ENCODE peak calls at places on chromosomes 11 and 22, in ten cellular contexts. O is cardiac fibroblast; W is astrocyte of the hippocampus; Q is fibroblast of lung; Z is cardiac muscle cell; U is CD8-positive, alpha-beta memory T cell; Y is H54; X is cardiac septum; E is foreskin fibroblast; F is stimulated activated naive B cell treated with anti-CD40 and anti-IgM and Interleukin-4, amounts not matched to agents 10 μg/mL and 1 μg/mL and 100 μg/mL, for 72 hours. S is an unnamed sample.

GRCh38 chr11:134659882-134660281 is 247.8 kb upstream of the B3GAT1 start:
- DNase-seq in X (no peak), O (no peak), Z (no peak), F (no peak), U (no peak), Q (no peak), E (no peak), Y (no peak), W (no peak), S (no peak)

GRCh38 chr11:7514099-7514725 is 413 bp downstream of the PPFIBP2 start:
- DNase-seq in Y (no peak), F (no peak), Q (no peak), U (no peak), W (peak; percentile 26), O (no peak), X (no peak), E (peak; percentile 43), Z (no peak), S (no peak)

GRCh38 chr11:60855726-60856633 is at the start of gene PTGDR2:
- DNase-seq in Q (no peak), F (no peak), Z (peak; percentile 42), U (no peak), X (no peak), W (no peak), Y (no peak), E (peak; percentile 62), O (no peak), S (no peak)

GRCh38 chr11:129828301-129828836 is 12.7 kb downstream of the TMEM45B start:
- DNase-seq in Z (peak; percentile 9), W (no peak), Y (no peak), F (no peak), Q (no peak), E (no peak), U (no peak), O (peak; percentile 23), X (no peak), S (no peak)

GRCh38 chr11:2701230-2701629 is 1.4 kb upstream of the KCNQ1OT1 start:
- DNase-seq in Z (no peak), E (no peak), Q (no peak), U (no peak), F (no peak), Y (no peak), O (no peak), X (peak; percentile 35), W (no peak), S (no peak)

GRCh38 chr11:32081129-32081641 is 9.7 kb upstream of the RCN1 start:
- DNase-seq in W (peak; percentile 23), X (no peak), O (peak; percentile 40), F (no peak), Z (peak; percentile 34), Y (no peak), Q (peak; percentile 61), E (peak; percentile 85), U (no peak), S (no peak)

GRCh38 chr22:19291218-19291579 is 320 bp downstream of the CLTCL1 start:
- DNase-seq in Q (no peak), X (peak; percentile 75), E (peak; percentile 59), F (peak; percentile 4), Y (no peak), U (peak; percentile 40), W (peak; percentile 49), O (peak; percentile 21), Z (peak; percentile 20), S (no peak)

GRCh38 chr11:34147581-34147980 is 42.2 kb downstream of the NAT10 start:
- DNase-seq in E (no peak), Q (no peak), F (no peak), Z (no peak), W (no peak), X (peak; percentile 53), Y (no peak), O (no peak), U (no peak), S (no peak)

GRCh38 chr22:21832291-21833290 is 34.9 kb downstream of the MAPK1 start:
- DNase-seq in X (no peak), Z (peak; percentile 24), F (no peak), E (peak; percentile 52), W (no peak), U (no peak), Y (no peak), O (peak; percentile 45), Q (no peak), S (no peak)

GRCh38 chr11:111604392-111605009 is 2.3 kb downstream of the SIK2 start:
- DNase-seq in Q (peak; percentile 33), W (peak; percentile 64), X (no peak), Y (no peak), F (no peak), O (peak; percentile 63), Z (peak; percentile 62), U (no peak), E (peak; percentile 66), S (peak; percentile 45)

GRCh38 chr11:82671451-82671850 is 62.2 kb downstream of the FAM181B start:
- DNase-seq in O (no peak), X (no peak), Q (no peak), E (no peak), F (no peak), Z (no peak), W (no peak), Y (no peak), U (no peak), S (no peak)

GRCh38 chr11:114166897-114167323 is 107.4 kb downstream of the ZBTB16 start:
- DNase-seq in F (no peak), Y (no peak), O (peak; percentile 95), Q (peak; percentile 84), X (no peak), U (peak; percentile 30), E (peak; percentile 94), Z (peak; percentile 94), W (peak; percentile 93), S (peak; percentile 34)

GRCh38 chr22:49326558-49326957 is 501.1 kb downstream of the BRD1 start:
- DNase-seq in X (no peak), F (no peak), O (no peak), E (no peak), Q (no peak), U (no peak), Z (no peak), W (no peak), Y (no peak), S (no peak)

GRCh38 chr11:129331871-129332274 is 43.8 kb upstream of the BARX2 start:
- DNase-seq in Q (peak; percentile 64), X (peak; percentile 89), W (peak; percentile 89), U (peak; percentile 32), E (peak; percentile 91), O (peak; percentile 80), F (peak; percentile 26), Y (peak; percentile 44), Z (peak; percentile 82), S (no peak)

GRCh38 chr11:125464266-125464662 is 31.8 kb downstream of the FEZ1 start:
- DNase-seq in Z (peak; percentile 43), Q (peak; percentile 76), O (peak; percentile 29), E (peak; percentile 18), X (no peak), U (no peak), W (peak; percentile 36), F (no peak), Y (no peak), S (peak; percentile 62)

GRCh38 chr11:77095551-77096490 is 6.8 kb upstream of the OMP start:
- DNase-seq in X (no peak), O (no peak), W (no peak), Z (no peak), U (no peak), Y (no peak), F (no peak), Q (no peak), E (no peak), S (no peak)

GRCh38 chr22:29813563-29813962 is 24.5 kb downstream of the ASCC2 start:
- DNase-seq in X (no peak), F (no peak), Z (no peak), Y (peak; percentile 42), O (peak; percentile 22), Q (no peak), U (no peak), E (peak; percentile 30), W (no peak), S (no peak)

GRCh38 chr22:39097098-39098020 is at the start of gene APOBEC3H:
- DNase-seq in X (no peak), E (peak; percentile 45), Q (peak; percentile 8), U (peak; percentile 36), W (peak; percentile 10), F (peak; percentile 39), Z (peak; percentile 6), Y (no peak), O (peak; percentile 9), S (no peak)

GRCh38 chr11:119644502-119644901 is 84.5 kb downstream of the NECTIN1 start:
- DNase-seq in X (no peak), Z (no peak), Y (no peak), W (no peak), E (no peak), U (no peak), O (no peak), F (no peak), Q (no peak), S (no peak)

GRCh38 chr11:99015634-99016454 is 4.9 kb upstream of the CNTN5 start:
- DNase-seq in F (no peak), U (no peak), X (no peak), Y (no peak), W (peak; percentile 52), Z (peak; percentile 78), O (peak; percentile 77), Q (peak; percentile 27), E (peak; percentile 41), S (no peak)

GRCh38 chr11:132106336-132106982 is 736.0 kb downstream of the NTM start:
- DNase-seq in Z (no peak), Q (peak; percentile 42), F (no peak), U (no peak), E (peak; percentile 29), Y (no peak), O (no peak), W (peak; percentile 73), X (no peak), S (peak; percentile 84)

GRCh38 chr11:69703711-69704507 is at the start of gene FGF19:
- DNase-seq in U (no peak), W (peak; percentile 21), Y (no peak), O (no peak), Z (no peak), E (peak; percentile 26), Q (no peak), X (no peak), F (no peak), S (no peak)

GRCh38 chr11:111911563-111912401 is at the start of gene CRYAB:
- DNase-seq in W (peak; percentile 95), Z (peak; percentile 79), O (peak; percentile 92), Q (peak; percentile 84), E (peak; percentile 90), Y (no peak), X (peak; percentile 93), U (no peak), F (no peak), S (peak; percentile 87)

GRCh38 chr11:65572356-65573043 is at the start of gene FAM89B:
- DNase-seq in Y (no peak), O (peak; percentile 87), Z (peak; percentile 89), U (peak; percentile 83), W (peak; percentile 94), E (peak; percentile 94), X (peak; percentile 95), Q (peak; percentile 82), F (peak; percentile 70), S (peak; percentile 75)

GRCh38 chr22:50621948-50622722 is 5.8 kb downstream of the ARSA start:
- DNase-seq in U (no peak), Q (no peak), O (no peak), E (no peak), Z (no peak), X (peak; percentile 56), Y (no peak), F (no peak), W (no peak), S (no peak)

GRCh38 chr11:12724301-12725046 is 50.3 kb downstream of the TEAD1 start:
- DNase-seq in Y (peak; percentile 36), X (peak; percentile 85), F (no peak), W (peak; percentile 91), E (peak; percentile 97), Q (peak; percentile 91), O (peak; percentile 97), U (no peak), Z (peak; percentile 96), S (no peak)

GRCh38 chr11:118792642-118793124 is 1.7 kb upstream of the DDX6 start:
- DNase-seq in F (peak; percentile 78), Y (no peak), W (peak; percentile 91), X (peak; percentile 84), E (peak; percentile 93), U (peak; percentile 64), Q (peak; percentile 93), O (peak; percentile 92), Z (peak; percentile 92), S (peak; percentile 16)

S was measured in cerebellar nuclear complex.